ENCODE peak calls at places on chromosomes 5 and 9, in eight cellular contexts. A is body of pancreas, I is A549, U is suprapubic skin, G is K562, B is adrenal gland, S is IMR-90, D is spleen. K is an unnamed sample.

GRCh38 chr9:125440411-125440810 is 178.8 kb downstream of the GAPVD1 start:
- DNase-seq in A (no peak), I (no peak), U (no peak), G (no peak), B (no peak), S (no peak), D (no peak), K (no peak)

GRCh38 chr5:181245427-181246275 is 1.9 kb upstream of the RACK1 start:
- DNase-seq in A (peak; percentile 38), I (no peak), U (no peak), G (no peak), B (no peak), S (no peak), D (peak; percentile 81), K (no peak)

GRCh38 chr5:132471006-132471907 is 19.3 kb downstream of the IRF1 start:
- DNase-seq in A (no peak), I (no peak), U (peak; percentile 35), G (no peak), B (peak; percentile 4), S (no peak), D (no peak), K (peak; percentile 45)

GRCh38 chr5:75611324-75612210 is at the start of gene ANKDD1B:
- DNase-seq in A (peak; percentile 50), I (peak; percentile 60), U (peak; percentile 83), G (no peak), B (peak; percentile 60), S (peak; percentile 65), D (peak; percentile 78), K (peak; percentile 52)

GRCh38 chr5:53917095-53917494 is 356.7 kb downstream of the NDUFS4 start:
- DNase-seq in A (no peak), I (peak; percentile 18), U (no peak), G (peak; percentile 14), B (no peak), S (peak; percentile 63), D (no peak), K (no peak)

GRCh38 chr5:114789773-114790402 is 379.8 kb downstream of the TRIM36 start:
- DNase-seq in A (no peak), I (peak; percentile 5), U (no peak), G (peak; percentile 3), B (no peak), S (no peak), D (no peak), K (no peak)

GRCh38 chr5:34008721-34009120 is 871 bp upstream of the AMACR start:
- DNase-seq in A (no peak), I (no peak), U (no peak), G (no peak), B (no peak), S (no peak), D (no peak), K (no peak)

GRCh38 chr9:123296174-123296573 is 27.8 kb upstream of the STRBP start:
- DNase-seq in A (no peak), I (no peak), U (no peak), G (peak; percentile 4), B (no peak), S (no peak), D (no peak), K (no peak)

GRCh38 chr9:126456396-126456795 is 129.8 kb downstream of the MVB12B start:
- DNase-seq in A (no peak), I (no peak), U (no peak), G (no peak), B (no peak), S (no peak), D (no peak), K (no peak)

GRCh38 chr5:154945695-154946301 is 4.9 kb downstream of the MRPL22 start:
- DNase-seq in A (no peak), I (peak; percentile 28), U (no peak), G (no peak), B (no peak), S (peak; percentile 28), D (no peak), K (no peak)

GRCh38 chr5:154940375-154940771 is 500 bp upstream of the MRPL22 start:
- DNase-seq in A (no peak), I (no peak), U (no peak), G (no peak), B (no peak), S (no peak), D (peak; percentile 73), K (no peak)

GRCh38 chr5:154940772-154941620 is at the start of gene MRPL22:
- DNase-seq in A (peak; percentile 93), I (peak; percentile 96), U (peak; percentile 96), G (peak; percentile 96), B (peak; percentile 91), S (peak; percentile 93), D (peak; percentile 97), K (peak; percentile 91)

GRCh38 chr5:154944716-154945115 is 3.8 kb downstream of the MRPL22 start:
- DNase-seq in A (no peak), I (no peak), U (no peak), G (no peak), B (no peak), S (no peak), D (no peak), K (no peak)

DNA sequence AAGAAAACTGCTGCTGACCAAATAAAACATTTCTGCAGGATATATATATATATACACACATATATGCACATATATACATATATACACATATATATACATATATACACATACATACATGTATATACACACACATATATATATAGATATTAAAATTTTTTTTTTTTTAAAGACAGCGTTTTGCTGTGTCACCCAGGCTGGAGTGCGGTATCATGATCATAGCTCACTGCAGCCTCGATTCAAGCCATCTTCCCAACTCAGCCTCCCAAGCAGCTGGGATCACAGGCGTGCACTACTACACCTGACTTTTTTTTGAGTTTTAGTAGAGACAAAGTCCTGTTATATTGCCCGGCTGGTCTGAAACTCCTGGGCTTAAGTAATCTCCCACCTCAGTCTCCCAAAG is 2.7 kb downstream of the MRPL22 start:
- DNase-seq in A (no peak), I (no peak), U (no peak), G (no peak), B (no peak), S (no peak), D (no peak), K (no peak)
- H3K27ac ChIP-seq in A (no peak overlapping the region), I (no peak overlapping the region), U (no peak overlapping the region), G (peak overlapping the region; percentile 4), B (no peak overlapping the region), S (no peak overlapping the region), D (no peak overlapping the region), K (no peak overlapping the region)

GRCh38 chr5:172454355-172455086 is at the start of gene SH3PXD2B:
- DNase-seq in A (peak; percentile 73), I (peak; percentile 46), U (peak; percentile 85), G (peak; percentile 71), B (peak; percentile 56), S (no peak), D (peak; percentile 81), K (no peak)

GRCh38 chr5:172453986-172454354 is 355 bp downstream of the SH3PXD2B start:
- DNase-seq in A (peak; percentile 52), I (no peak), U (no peak), G (no peak), B (peak; percentile 50), S (no peak), D (no peak), K (no peak)

GRCh38 chr5:172452398-172453205 is 1.7 kb downstream of the SH3PXD2B start:
- DNase-seq in A (no peak), I (no peak), U (no peak), G (no peak), B (peak; percentile 71), S (peak; percentile 72), D (peak; percentile 13), K (no peak)

GRCh38 chr5:172451771-172452197 is 2.5 kb downstream of the SH3PXD2B start:
- DNase-seq in A (no peak), I (no peak), U (no peak), G (no peak), B (peak; percentile 88), S (peak; percentile 90), D (peak; percentile 49), K (no peak)

GRCh38 chr5:172453206-172453985 is 929 bp downstream of the SH3PXD2B start:
- DNase-seq in A (no peak), I (peak; percentile 54), U (peak; percentile 79), G (no peak), B (peak; percentile 66), S (peak; percentile 74), D (no peak), K (no peak)
- TF ChIP-seq CTCF in A (peak; percentile 62), I (no peak), U (peak; percentile 69), G (no peak), B (peak; percentile 62), S (peak; percentile 56), D (no peak), K (peak; percentile 59)

GRCh38 chr9:124428751-124429529 is 13.7 kb upstream of the PSMB7 start:
- DNase-seq in A (no peak), I (no peak), U (peak; percentile 75), G (no peak), B (peak; percentile 90), S (no peak), D (peak; percentile 90), K (no peak)

GRCh38 chr9:124427281-124427680 is 12.0 kb upstream of the PSMB7 start:
- DNase-seq in A (no peak), I (no peak), U (no peak), G (no peak), B (peak; percentile 68), S (no peak), D (no peak), K (no peak)

GRCh38 chr9:124423591-124423990 is 8.3 kb upstream of the PSMB7 start:
- DNase-seq in A (no peak), I (no peak), U (no peak), G (peak; percentile 24), B (peak; percentile 3), S (no peak), D (no peak), K (no peak)

GRCh38 chr9:124429530-124429867 is 14.3 kb upstream of the PSMB7 start:
- DNase-seq in A (no peak), I (no peak), U (peak; percentile 12), G (no peak), B (no peak), S (no peak), D (no peak), K (no peak)

GRCh38 chr9:124426361-124426760 is 11.1 kb upstream of the PSMB7 start:
- DNase-seq in A (no peak), I (no peak), U (no peak), G (no peak), B (no peak), S (no peak), D (no peak), K (no peak)
- TF ChIP-seq POLR2A in A (no peak), I (no peak), U (no peak), G (no peak), B (no peak), S (no peak), D (no peak), K (no peak)

DNA sequence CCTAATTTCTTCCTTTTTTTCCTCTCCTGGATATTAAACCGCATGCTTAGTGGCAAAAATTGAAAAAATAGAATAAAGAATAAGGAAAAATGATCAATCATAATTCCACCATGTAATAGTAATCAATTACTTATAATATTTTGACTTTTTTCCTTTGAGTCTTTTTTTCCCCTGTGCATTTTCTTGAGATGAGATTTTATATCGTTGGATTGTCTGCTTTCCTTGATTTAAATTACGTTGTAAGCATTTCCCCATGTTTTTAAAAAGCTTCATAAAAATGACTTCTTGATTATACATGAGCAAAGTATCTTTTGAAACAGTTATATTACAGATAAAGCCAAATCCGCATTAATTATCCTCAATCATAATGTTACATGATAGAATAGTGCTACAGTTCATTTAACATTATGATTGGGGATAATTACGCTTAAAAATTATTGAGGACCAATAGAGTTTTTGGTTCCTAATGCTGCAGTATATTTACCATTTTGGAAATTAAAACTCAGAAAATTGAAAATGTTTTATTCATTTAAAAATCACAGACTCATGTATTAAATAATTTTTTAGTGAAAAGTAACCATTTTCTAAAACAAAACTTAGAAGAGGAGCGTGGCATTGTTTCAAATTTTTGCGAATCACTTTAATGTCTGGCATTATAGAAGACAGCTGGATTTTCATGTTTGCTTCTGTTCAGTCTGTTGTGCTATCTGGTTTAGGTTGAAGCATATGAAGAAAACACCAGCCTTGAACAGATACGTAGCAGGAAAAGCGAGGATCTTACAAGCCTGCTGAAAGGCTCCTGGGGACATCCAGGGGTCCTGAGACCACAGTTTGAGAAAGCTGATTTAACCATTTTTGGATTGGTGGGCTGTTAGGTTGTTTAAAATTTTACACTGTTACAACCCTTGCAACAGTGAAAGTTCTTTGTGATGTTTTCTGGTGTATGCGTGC is 1.4 kb downstream of the ZFYVE16 start:
- DNase-seq in A (no peak), I (no peak), U (no peak), G (peak; percentile 14), B (no peak), S (peak; percentile 19), D (no peak), K (no peak)
- H3K27ac ChIP-seq in A (no peak overlapping the region), I (peak overlapping the region; percentile 97), U (no peak overlapping the region), G (peak overlapping the region; percentile 94), B (no peak overlapping the region), S (peak overlapping the region; percentile 86), D (peak overlapping the region; percentile 96), K (peak overlapping the region; percentile 99)

K was measured in breast epithelium.